ENCODE peak calls at places on chromosomes 6 and 20, in five cellular contexts. T, U, P, F and Z are unnamed samples.

GRCh38 chr6:157563611-157564284 is 182.8 kb downstream of the ZDHHC14 start:
- ATAC-seq in T (peak), U (no peak), P (peak), F (no peak), Z (peak)

GRCh38 chr6:33276581-33276863 is 401 bp upstream of the B3GALT4 start:
- ATAC-seq in F (peak), P (no peak), U (no peak), T (no peak), Z (no peak)

GRCh38 chr6:135673671-135674309 is 176.2 kb upstream of the AHI1 start:
- ATAC-seq in P (peak), T (no peak), U (peak), F (no peak), Z (no peak)

GRCh38 chr6:20564269-20564668 is 30.0 kb downstream of the CDKAL1 start:
- ATAC-seq in T (no peak), U (peak), F (no peak), P (no peak), Z (no peak)

GRCh38 chr20:23530937-23531567 is 37.2 kb downstream of the CST9L start:
- ATAC-seq in P (peak), U (no peak), F (no peak), T (no peak), Z (peak)

GRCh38 chr6:43120938-43121913 is 45.1 kb downstream of the PTK7 start:
- ATAC-seq in T (no peak), F (peak), P (no peak), U (peak), Z (no peak)

GRCh38 chr20:63953764-63954429 is 2.3 kb downstream of the UCKL1 start:
- ATAC-seq in U (no peak), F (no peak), T (no peak), P (no peak), Z (no peak)

GRCh38 chr6:84512396-84512795 is 252.0 kb downstream of the TBX18 start:
- ATAC-seq in P (no peak), U (no peak), T (no peak), F (no peak), Z (no peak)

GRCh38 chr6:162090734-162091133 is 636.8 kb downstream of the PRKN start:
- ATAC-seq in T (no peak), F (no peak), P (no peak), U (no peak), Z (no peak)